ENCODE peak calls at places on chromosomes 11 and 22, in eight cellular contexts. One of them, this sample, is unnamed.

GRCh38 chr22:40310081-40310770 is 36.1 kb upstream of the ADSL start:
- DNase-seq in activated gamma-delta T cell treated with anti-CD3 and anti-CD28 coated beads, Interleukin-2, amount 50 U/mL, for 16 hours: no peak
- DNase-seq in cardiac muscle cell: peak; percentile 58
- DNase-seq in AML-193: no peak
- DNase-seq in activated CD8-positive, alpha-beta T cell treated with anti-CD3 and anti-CD28 coated beads, Interleukin-2, amount 10 ng/mL, durations not matched to agents 7 days and 5 days: no peak
- DNase-seq in HT-29: no peak
- DNase-seq in HEK293T: no peak
- DNase-seq in lower lobe of right lung: no peak
- DNase-seq in this sample: no peak

GRCh38 chr11:64858467-64859401 is 14.3 kb upstream of the CDC42BPG start:
- DNase-seq in activated gamma-delta T cell treated with anti-CD3 and anti-CD28 coated beads, Interleukin-2, amount 50 U/mL, for 16 hours: no peak
- DNase-seq in cardiac muscle cell: no peak
- DNase-seq in AML-193: no peak
- DNase-seq in activated CD8-positive, alpha-beta T cell treated with anti-CD3 and anti-CD28 coated beads, Interleukin-2, amount 10 ng/mL, durations not matched to agents 7 days and 5 days: peak; percentile 77
- DNase-seq in HT-29: no peak
- DNase-seq in HEK293T: no peak
- DNase-seq in lower lobe of right lung: no peak
- DNase-seq in this sample: no peak

GRCh38 chr11:4467811-4468606 is 14.4 kb upstream of the OR52K1 start:
- DNase-seq in activated gamma-delta T cell treated with anti-CD3 and anti-CD28 coated beads, Interleukin-2, amount 50 U/mL, for 16 hours: no peak
- DNase-seq in cardiac muscle cell: no peak
- DNase-seq in AML-193: peak; percentile 51
- DNase-seq in activated CD8-positive, alpha-beta T cell treated with anti-CD3 and anti-CD28 coated beads, Interleukin-2, amount 10 ng/mL, durations not matched to agents 7 days and 5 days: no peak
- DNase-seq in HT-29: no peak
- DNase-seq in HEK293T: no peak
- DNase-seq in lower lobe of right lung: no peak
- DNase-seq in this sample: no peak

GRCh38 chr11:107591446-107592236 is 694 bp downstream of the ELMOD1 start:
- DNase-seq in activated gamma-delta T cell treated with anti-CD3 and anti-CD28 coated beads, Interleukin-2, amount 50 U/mL, for 16 hours: no peak
- DNase-seq in cardiac muscle cell: peak; percentile 6
- DNase-seq in AML-193: no peak
- DNase-seq in activated CD8-positive, alpha-beta T cell treated with anti-CD3 and anti-CD28 coated beads, Interleukin-2, amount 10 ng/mL, durations not matched to agents 7 days and 5 days: peak; percentile 27
- DNase-seq in HT-29: no peak
- DNase-seq in HEK293T: peak; percentile 40
- DNase-seq in lower lobe of right lung: no peak
- DNase-seq in this sample: peak; percentile 66

GRCh38 chr22:42383287-42383686 is 48.9 kb downstream of the NFAM1 start:
- DNase-seq in activated gamma-delta T cell treated with anti-CD3 and anti-CD28 coated beads, Interleukin-2, amount 50 U/mL, for 16 hours: no peak
- DNase-seq in cardiac muscle cell: no peak
- DNase-seq in AML-193: no peak
- DNase-seq in activated CD8-positive, alpha-beta T cell treated with anti-CD3 and anti-CD28 coated beads, Interleukin-2, amount 10 ng/mL, durations not matched to agents 7 days and 5 days: no peak
- DNase-seq in HT-29: no peak
- DNase-seq in HEK293T: no peak
- DNase-seq in lower lobe of right lung: no peak
- DNase-seq in this sample: no peak

GRCh38 chr11:102819491-102819890 is 21.5 kb upstream of the MMP1 start:
- DNase-seq in activated gamma-delta T cell treated with anti-CD3 and anti-CD28 coated beads, Interleukin-2, amount 50 U/mL, for 16 hours: no peak
- DNase-seq in cardiac muscle cell: no peak
- DNase-seq in AML-193: no peak
- DNase-seq in activated CD8-positive, alpha-beta T cell treated with anti-CD3 and anti-CD28 coated beads, Interleukin-2, amount 10 ng/mL, durations not matched to agents 7 days and 5 days: no peak
- DNase-seq in HT-29: no peak
- DNase-seq in HEK293T: no peak
- DNase-seq in lower lobe of right lung: no peak
- DNase-seq in this sample: no peak

GRCh38 chr11:13141731-13142724 is 132.9 kb downstream of the RASSF10 start:
- DNase-seq in activated gamma-delta T cell treated with anti-CD3 and anti-CD28 coated beads, Interleukin-2, amount 50 U/mL, for 16 hours: no peak
- DNase-seq in cardiac muscle cell: no peak
- DNase-seq in AML-193: no peak
- DNase-seq in activated CD8-positive, alpha-beta T cell treated with anti-CD3 and anti-CD28 coated beads, Interleukin-2, amount 10 ng/mL, durations not matched to agents 7 days and 5 days: no peak
- DNase-seq in HT-29: no peak
- DNase-seq in HEK293T: no peak
- DNase-seq in lower lobe of right lung: no peak
- DNase-seq in this sample: peak; percentile 25

GRCh38 chr22:38258895-38259294 is 13.9 kb downstream of the TMEM184B start:
- DNase-seq in activated gamma-delta T cell treated with anti-CD3 and anti-CD28 coated beads, Interleukin-2, amount 50 U/mL, for 16 hours: no peak
- DNase-seq in cardiac muscle cell: peak; percentile 90
- DNase-seq in AML-193: no peak
- DNase-seq in activated CD8-positive, alpha-beta T cell treated with anti-CD3 and anti-CD28 coated beads, Interleukin-2, amount 10 ng/mL, durations not matched to agents 7 days and 5 days: no peak
- DNase-seq in HT-29: no peak
- DNase-seq in HEK293T: no peak
- DNase-seq in lower lobe of right lung: no peak
- DNase-seq in this sample: no peak

GRCh38 chr11:120858740-120859139 is 165.2 kb upstream of the TBCEL start:
- DNase-seq in activated gamma-delta T cell treated with anti-CD3 and anti-CD28 coated beads, Interleukin-2, amount 50 U/mL, for 16 hours: no peak
- DNase-seq in cardiac muscle cell: peak; percentile 41
- DNase-seq in AML-193: no peak
- DNase-seq in activated CD8-positive, alpha-beta T cell treated with anti-CD3 and anti-CD28 coated beads, Interleukin-2, amount 10 ng/mL, durations not matched to agents 7 days and 5 days: no peak
- DNase-seq in HT-29: peak; percentile 51
- DNase-seq in HEK293T: no peak
- DNase-seq in lower lobe of right lung: no peak
- DNase-seq in this sample: no peak

GRCh38 chr11:61904539-61905048 is 12.8 kb downstream of the RAB3IL1 start:
- DNase-seq in activated gamma-delta T cell treated with anti-CD3 and anti-CD28 coated beads, Interleukin-2, amount 50 U/mL, for 16 hours: no peak
- DNase-seq in cardiac muscle cell: no peak
- DNase-seq in AML-193: no peak
- DNase-seq in activated CD8-positive, alpha-beta T cell treated with anti-CD3 and anti-CD28 coated beads, Interleukin-2, amount 10 ng/mL, durations not matched to agents 7 days and 5 days: no peak
- DNase-seq in HT-29: no peak
- DNase-seq in HEK293T: no peak
- DNase-seq in lower lobe of right lung: peak; percentile 67
- DNase-seq in this sample: peak; percentile 51

GRCh38 chr11:61545341-61545740 is 35.5 kb downstream of the SYT7 start:
- DNase-seq in activated gamma-delta T cell treated with anti-CD3 and anti-CD28 coated beads, Interleukin-2, amount 50 U/mL, for 16 hours: no peak
- DNase-seq in cardiac muscle cell: no peak
- DNase-seq in AML-193: peak; percentile 12
- DNase-seq in activated CD8-positive, alpha-beta T cell treated with anti-CD3 and anti-CD28 coated beads, Interleukin-2, amount 10 ng/mL, durations not matched to agents 7 days and 5 days: no peak
- DNase-seq in HT-29: no peak
- DNase-seq in HEK293T: peak; percentile 68
- DNase-seq in lower lobe of right lung: no peak
- DNase-seq in this sample: peak; percentile 52

GRCh38 chr11:114244995-114245394 is 51.2 kb upstream of the NNMT start:
- DNase-seq in activated gamma-delta T cell treated with anti-CD3 and anti-CD28 coated beads, Interleukin-2, amount 50 U/mL, for 16 hours: no peak
- DNase-seq in cardiac muscle cell: no peak
- DNase-seq in AML-193: no peak
- DNase-seq in activated CD8-positive, alpha-beta T cell treated with anti-CD3 and anti-CD28 coated beads, Interleukin-2, amount 10 ng/mL, durations not matched to agents 7 days and 5 days: no peak
- DNase-seq in HT-29: no peak
- DNase-seq in HEK293T: no peak
- DNase-seq in lower lobe of right lung: no peak
- DNase-seq in this sample: no peak

GRCh38 chr11:93552874-93553273 is 9.7 kb upstream of the SMCO4 start:
- DNase-seq in activated gamma-delta T cell treated with anti-CD3 and anti-CD28 coated beads, Interleukin-2, amount 50 U/mL, for 16 hours: no peak
- DNase-seq in cardiac muscle cell: no peak
- DNase-seq in AML-193: no peak
- DNase-seq in activated CD8-positive, alpha-beta T cell treated with anti-CD3 and anti-CD28 coated beads, Interleukin-2, amount 10 ng/mL, durations not matched to agents 7 days and 5 days: no peak
- DNase-seq in HT-29: no peak
- DNase-seq in HEK293T: no peak
- DNase-seq in lower lobe of right lung: no peak
- DNase-seq in this sample: no peak

This sample was measured in DMS53.